ENCODE peak calls at places on chromosomes 4 and X, in eight cellular contexts. P is stomach, T is A549, E is ovary, N is transverse colon, X is K562, Y is HepG2, G is suprapubic skin. O is an unnamed sample.
A peak's percentile ranks its signal among the peaks of the same experiment; 100 is the strongest.

GRCh38 chrX:358651-359143 is 28.0 kb downstream of the PPP2R3B start:
- DNase-seq in P (no peak), T (no peak), E (no peak), N (no peak), X (no peak), Y (no peak), G (peak; percentile 73), O (no peak)

GRCh38 chr4:168679397-168680176 is 182.7 kb downstream of the PALLD start:
- DNase-seq in P (no peak), T (peak; percentile 81), E (no peak), N (no peak), X (no peak), Y (peak; percentile 58), G (no peak), O (no peak)

GRCh38 chr4:165953181-165953580 is 80.1 kb downstream of the TLL1 start:
- DNase-seq in P (no peak), T (no peak), E (no peak), N (no peak), X (no peak), Y (no peak), G (no peak), O (no peak)

GRCh38 chrX:64151911-64152310 is 53.6 kb downstream of the AMER1 start:
- DNase-seq in P (no peak), T (no peak), E (no peak), N (no peak), X (no peak), Y (no peak), G (no peak), O (no peak)

GRCh38 chr4:159227984-159228383 is 125.1 kb downstream of the RAPGEF2 start:
- DNase-seq in P (peak; percentile 80), T (peak; percentile 30), E (peak; percentile 76), N (peak; percentile 63), X (no peak), Y (peak; percentile 3), G (peak; percentile 80), O (peak; percentile 35)

GRCh38 chrX:22134681-22135080 is 102.6 kb downstream of the PHEX start:
- DNase-seq in P (no peak), T (peak; percentile 48), E (no peak), N (no peak), X (no peak), Y (peak; percentile 22), G (no peak), O (no peak)

GRCh38 chr4:138867404-138867803 is 148.2 kb upstream of the NOCT start:
- DNase-seq in P (no peak), T (no peak), E (no peak), N (no peak), X (no peak), Y (no peak), G (no peak), O (no peak)

GRCh38 chrX:38260231-38260630 is 39.6 kb upstream of the SRPX start:
- DNase-seq in P (no peak), T (peak; percentile 49), E (no peak), N (peak; percentile 25), X (peak; percentile 38), Y (peak; percentile 25), G (no peak), O (no peak)

GRCh38 chrX:43641691-43642090 is 14.4 kb upstream of the MAOA start:
- DNase-seq in P (no peak), T (no peak), E (no peak), N (no peak), X (no peak), Y (no peak), G (no peak), O (no peak)

GRCh38 chrX:46588263-46588662 is 14.7 kb downstream of the CHST7 start:
- DNase-seq in P (no peak), T (peak; percentile 28), E (no peak), N (peak; percentile 20), X (no peak), Y (no peak), G (no peak), O (peak; percentile 70)

GRCh38 chrX:17846045-17846444 is 15.1 kb downstream of the RAI2 start:
- DNase-seq in P (no peak), T (no peak), E (no peak), N (no peak), X (no peak), Y (no peak), G (no peak), O (no peak)

GRCh38 chrX:100743009-100743615 is 11.2 kb upstream of the SYTL4 start:
- DNase-seq in P (no peak), T (no peak), E (no peak), N (no peak), X (peak; percentile 25), Y (no peak), G (no peak), O (no peak)

GRCh38 chr4:38815879-38816782 is 11.5 kb upstream of the TLR1 start:
- DNase-seq in P (no peak), T (no peak), E (no peak), N (no peak), X (no peak), Y (no peak), G (no peak), O (no peak)

GRCh38 chr4:118941799-118942198 is 53.1 kb downstream of the SYNPO2 start:
- DNase-seq in P (no peak), T (no peak), E (no peak), N (no peak), X (no peak), Y (no peak), G (no peak), O (no peak)

GRCh38 chrX:22135171-22135711 is 103.1 kb downstream of the PHEX start:
- DNase-seq in P (no peak), T (peak; percentile 37), E (no peak), N (no peak), X (no peak), Y (no peak), G (no peak), O (no peak)

GRCh38 chr4:8688041-8688907 is 95.7 kb downstream of the CPZ start:
- DNase-seq in P (no peak), T (peak; percentile 34), E (no peak), N (peak; percentile 13), X (peak; percentile 75), Y (no peak), G (no peak), O (peak; percentile 1)

GRCh38 chrX:11381464-11381863 is 88.3 kb downstream of the AMELX start:
- DNase-seq in P (no peak), T (peak; percentile 46), E (no peak), N (peak; percentile 17), X (peak; percentile 36), Y (peak; percentile 25), G (no peak), O (no peak)

GRCh38 chr4:39043058-39043696 is 11.0 kb upstream of the TMEM156 start:
- DNase-seq in P (no peak), T (peak; percentile 61), E (no peak), N (no peak), X (no peak), Y (peak; percentile 94), G (no peak), O (no peak)

GRCh38 chr4:153950100-153950979 is 161.5 kb upstream of the SFRP2 start:
- DNase-seq in P (no peak), T (no peak), E (no peak), N (peak; percentile 31), X (peak; percentile 9), Y (peak; percentile 21), G (no peak), O (no peak)

GRCh38 chr4:100984901-100985300 is 362.4 kb downstream of the PPP3CA start:
- DNase-seq in P (no peak), T (no peak), E (no peak), N (no peak), X (no peak), Y (no peak), G (no peak), O (no peak)

GRCh38 chr4:139301821-139302611 is at the start of gene NDUFC1:
- DNase-seq in P (peak; percentile 54), T (peak; percentile 59), E (peak; percentile 70), N (peak; percentile 65), X (peak; percentile 66), Y (peak; percentile 52), G (peak; percentile 81), O (no peak)

GRCh38 chr4:40909363-40909876 is 159.7 kb downstream of the NSUN7 start:
- DNase-seq in P (no peak), T (no peak), E (no peak), N (no peak), X (no peak), Y (no peak), G (no peak), O (no peak)

GRCh38 chr4:40908702-40909362 is 159.1 kb downstream of the NSUN7 start:
- DNase-seq in P (peak; percentile 64), T (peak; percentile 79), E (peak; percentile 63), N (peak; percentile 65), X (peak; percentile 74), Y (peak; percentile 59), G (no peak), O (peak; percentile 45)

GRCh38 chr4:40908297-40908696 is 158.5 kb downstream of the NSUN7 start:
- DNase-seq in P (no peak), T (peak; percentile 45), E (no peak), N (peak; percentile 10), X (no peak), Y (no peak), G (no peak), O (no peak)

GRCh38 chr4:40912455-40913055 is 162.8 kb downstream of the NSUN7 start:
- DNase-seq in P (no peak), T (no peak), E (no peak), N (no peak), X (no peak), Y (no peak), G (no peak), O (no peak)

GRCh38 chr4:40910706-40911105 is 161.0 kb downstream of the NSUN7 start:
- DNase-seq in P (no peak), T (no peak), E (no peak), N (no peak), X (no peak), Y (no peak), G (no peak), O (no peak)
- TF ChIP-seq EP300 in P (no peak), T (no peak), E (no peak), N (no peak), X (no peak), Y (no peak), G (no peak), O (no peak)

GRCh38 chr4:104491826-104492771 is 2.6 kb downstream of the CXXC4 start:
- DNase-seq in P (no peak), T (peak; percentile 13), E (peak; percentile 30), N (peak; percentile 9), X (no peak), Y (no peak), G (no peak), O (no peak)
- TF ChIP-seq POLR2A in P (no peak), T (no peak), E (no peak), N (no peak), X (no peak), Y (no peak), G (no peak), O (no peak)

DNA sequence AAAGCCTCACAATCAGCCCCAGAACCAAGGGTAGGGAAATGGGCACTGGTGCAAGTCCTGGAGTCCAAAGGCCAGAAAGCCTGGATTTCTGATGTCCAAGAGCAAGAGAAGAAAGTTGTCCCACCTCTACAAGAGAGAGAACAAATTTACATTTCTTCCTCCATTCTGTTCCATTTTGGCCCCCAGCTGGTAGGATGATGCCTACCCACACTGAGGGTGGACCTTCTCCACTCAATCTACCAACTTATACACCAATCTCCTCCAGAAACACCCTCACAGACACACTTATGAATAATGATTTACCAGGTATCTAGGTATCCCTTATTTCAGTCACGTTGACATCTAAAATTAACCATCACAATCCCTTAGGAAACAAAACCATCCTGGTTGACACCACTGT is 367.8 kb upstream of the GRIA3 start:
- DNase-seq in P (no peak), T (no peak), E (no peak), N (no peak), X (no peak), Y (no peak), G (no peak), O (no peak)
- TF ChIP-seq EP300 in P (no peak), T (no peak), E (no peak), N (no peak), X (no peak), Y (no peak), G (no peak), O (no peak)

GRCh38 chr4:78938868-78939666 is at the start of gene PAQR3:
- DNase-seq in P (peak; percentile 87), T (peak; percentile 76), E (peak; percentile 90), N (peak; percentile 88), X (peak; percentile 95), Y (peak; percentile 59), G (peak; percentile 89), O (peak; percentile 79)
- TF ChIP-seq POLR2A in P (no peak), T (peak; percentile 88), E (peak; percentile 83), N (peak; percentile 21), X (peak; percentile 74), Y (peak; percentile 71), G (peak; percentile 82), O (peak; percentile 91)